ENCODE peak calls at places on chromosome 19, in six cellular contexts. U is endothelial cell of umbilical vein, O is A549, W is HepG2, A is K562, T is GM12878. G is an unnamed sample.

GRCh38 chr19:8367327-8368001 is 3.5 kb downstream of the ANGPTL4 start:
- DNase-seq in W (no peak), T (no peak), O (no peak), A (peak), U (peak), G (peak)

GRCh38 chr19:8877854-8878705 is 45.9 kb downstream of the MBD3L1 start:
- DNase-seq in O (no peak), U (no peak), T (no peak), A (peak), W (no peak), G (peak)

GRCh38 chr19:39160523-39160861 is 34.9 kb downstream of the PAK4 start:
- DNase-seq in A (no peak), W (no peak), O (no peak), T (no peak), U (peak), G (no peak)

GRCh38 chr19:22532388-22533310 is 101.5 kb upstream of the ZNF492 start:
- DNase-seq in T (no peak), A (no peak), O (no peak), W (no peak), U (no peak), G (peak)

GRCh38 chr19:41702208-41702651 is 6.2 kb upstream of the CEACAM5 start:
- DNase-seq in W (no peak), O (peak), U (no peak), A (no peak), T (no peak), G (no peak)

GRCh38 chr19:38685666-38686529 is 38.4 kb downstream of the ACTN4 start:
- DNase-seq in O (peak), A (no peak), U (peak), W (peak), T (no peak), G (no peak)

GRCh38 chr19:11767633-11768133 is 883 bp downstream of the ZNF441 start:
- DNase-seq in U (peak), O (no peak), A (peak), W (peak), T (peak), G (peak)

GRCh38 chr19:28966737-28967401 is 246.1 kb downstream of the UQCRFS1 start:
- DNase-seq in T (no peak), W (no peak), U (no peak), O (no peak), A (no peak), G (no peak)

GRCh38 chr19:49019242-49019932 is 2.5 kb upstream of the LHB start:
- DNase-seq in T (no peak), U (peak), A (peak), O (peak), W (peak), G (peak)

GRCh38 chr19:19493841-19494546 is 21.4 kb downstream of the TSSK6 start:
- DNase-seq in T (no peak), O (no peak), U (no peak), W (no peak), A (no peak), G (no peak)

GRCh38 chr19:35135389-35135909 is 590 bp upstream of the LGI4 start:
- DNase-seq in T (no peak), W (peak), A (peak), U (peak), O (peak), G (peak)

GRCh38 chr19:19463348-19464117 is 51.8 kb downstream of the TSSK6 start:
- DNase-seq in W (no peak), A (no peak), O (no peak), T (no peak), U (peak), G (no peak)

GRCh38 chr19:16902545-16902944 is 13.7 kb downstream of the F2RL3 start:
- DNase-seq in T (no peak), O (no peak), W (no peak), U (no peak), A (no peak), G (no peak)

GRCh38 chr19:1259873-1260748 is 9.0 kb upstream of the CIRBP start:
- DNase-seq in W (no peak), T (no peak), U (peak), O (no peak), A (no peak), G (no peak)

GRCh38 chr19:55813906-55814305 is 17.9 kb downstream of the NLRP11 start:
- DNase-seq in U (no peak), W (no peak), A (no peak), O (no peak), T (no peak), G (no peak)

GRCh38 chr19:5232798-5233505 is 107.7 kb downstream of the PTPRS start:
- DNase-seq in W (no peak), A (no peak), U (no peak), T (no peak), O (no peak), G (no peak)

GRCh38 chr19:52739576-52739975 is 4.7 kb upstream of the ZNF611 start:
- DNase-seq in O (no peak), U (no peak), T (no peak), W (no peak), A (peak), G (no peak)

GRCh38 chr19:57788114-57788692 is 18.7 kb downstream of the ZNF586 start:
- DNase-seq in O (no peak), U (no peak), W (no peak), T (no peak), A (no peak), G (no peak)

GRCh38 chr19:31338069-31338767 is 11.0 kb downstream of the TSHZ3 start:
- DNase-seq in O (peak), T (no peak), U (no peak), W (peak), A (peak), G (peak)

GRCh38 chr19:4688587-4688986 is 18.4 kb upstream of the MYDGF start:
- DNase-seq in O (no peak), T (no peak), A (no peak), U (no peak), W (no peak), G (no peak)

GRCh38 chr19:17794731-17795494 is at the start of gene B3GNT3:
- DNase-seq in U (no peak), T (no peak), W (peak), O (peak), A (peak), G (no peak)

GRCh38 chr19:17751103-17751911 is at the start of gene FCHO1:
- DNase-seq in W (peak), T (peak), A (peak), U (no peak), O (no peak), G (peak)

GRCh38 chr19:11230621-11231386 is 8.6 kb upstream of the ANGPTL8 start:
- DNase-seq in O (no peak), A (no peak), T (no peak), U (no peak), W (peak), G (no peak)

GRCh38 chr19:55443045-55443823 is at the start of gene SHISA7:
- DNase-seq in U (no peak), A (peak), W (no peak), O (no peak), T (no peak), G (peak)

GRCh38 chr19:45922281-45922680 is 7.7 kb upstream of the NANOS2 start:
- DNase-seq in A (no peak), O (peak), U (no peak), T (no peak), W (peak), G (peak)

GRCh38 chr19:4831351-4832340 is at the start of gene TICAM1:
- DNase-seq in O (peak), W (no peak), T (no peak), U (peak), A (peak), G (peak)

GRCh38 chr19:4816388-4817165 is 14.9 kb downstream of the TICAM1 start:
- DNase-seq in W (no peak), A (no peak), T (no peak), U (no peak), O (no peak), G (no peak)

GRCh38 chr19:7971553-7972520 is 28.4 kb upstream of the TIMM44 start:
- DNase-seq in O (no peak), U (no peak), T (no peak), W (no peak), A (no peak), G (no peak)

GRCh38 chr19:18437481-18438330 is at the start of gene ISYNA1:
- DNase-seq in W (peak), A (peak), T (no peak), U (peak), O (no peak), G (no peak)

GRCh38 chr19:23525265-23525862 is 130.1 kb upstream of the ZNF91 start:
- DNase-seq in O (no peak), A (no peak), T (no peak), U (no peak), W (peak), G (no peak)

DNA sequence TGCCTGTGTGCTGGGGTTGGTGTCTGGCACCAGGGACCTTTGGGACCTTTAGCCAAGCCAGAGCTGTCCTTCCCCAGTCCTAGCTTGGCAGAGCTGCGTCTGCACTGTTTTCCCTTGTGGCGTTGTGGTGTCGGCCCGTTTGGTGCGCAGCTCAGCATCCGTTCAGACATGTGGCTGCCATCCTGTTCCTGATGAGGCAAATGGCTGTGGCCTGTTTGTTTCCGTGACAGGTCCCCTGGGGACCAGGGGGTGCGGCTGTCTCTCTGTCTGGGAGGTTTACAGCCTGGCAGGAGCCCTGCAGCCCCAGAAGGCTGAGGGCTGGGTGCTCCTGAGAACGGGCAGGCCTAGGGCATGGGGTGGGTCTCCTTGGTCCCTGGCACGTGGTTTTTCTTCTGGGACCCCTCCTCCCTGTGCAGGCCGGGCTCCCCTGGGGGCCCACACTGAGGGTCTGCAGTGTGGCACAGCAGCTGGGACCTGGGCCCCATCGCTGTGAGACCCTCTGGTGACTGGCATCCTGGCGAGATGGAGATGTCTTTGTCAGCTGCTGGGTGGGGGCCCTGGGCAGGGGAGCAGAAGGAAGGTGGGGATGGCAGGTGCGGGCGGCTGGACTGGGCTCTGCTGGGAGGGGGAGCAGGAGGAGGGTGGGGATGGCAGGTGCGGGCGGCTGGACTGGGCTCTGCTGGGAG is 4.0 kb downstream of the SPPL2B start:
- DNase-seq in A (no peak), W (no peak), U (no peak), T (peak), O (no peak), G (peak)
- TF ChIP-seq MYC in A (no peak), W (no peak), U (no peak), T (peak), O (no peak), G (peak)

GRCh38 chr19:53867225-53868090 is at the start of gene MYADM:
- DNase-seq in O (peak), U (peak), W (peak), A (peak), T (peak), G (peak)

GRCh38 chr19:53870485-53870844 is 2.8 kb downstream of the MYADM start:
- DNase-seq in U (no peak), O (no peak), A (no peak), W (no peak), T (no peak), G (peak)

GRCh38 chr19:53868892-53869804 is 1.5 kb downstream of the MYADM start:
- DNase-seq in W (peak), T (no peak), A (peak), O (peak), U (peak), G (peak)

GRCh38 chr19:53865918-53866696 is 1.6 kb upstream of the MYADM start:
- DNase-seq in U (peak), T (no peak), W (peak), O (peak), A (peak), G (peak)

GRCh38 chr19:53868091-53868891 is 608 bp downstream of the MYADM start:
- DNase-seq in O (peak), W (peak), A (peak), U (peak), T (no peak), G (peak)
- TF ChIP-seq MYC in O (no peak), W (peak), A (no peak), U (no peak), T (no peak), G (no peak)

GRCh38 chr19:33240181-33240771 is 14.6 kb upstream of the SLC7A10 start:
- DNase-seq in O (no peak), A (no peak), T (no peak), U (no peak), W (no peak), G (no peak)
- TF ChIP-seq MYC in O (no peak), A (no peak), T (no peak), U (no peak), W (no peak), G (no peak)

GRCh38 chr19:47756953-47757608 is 11.7 kb downstream of the NOP53 start:
- DNase-seq in O (no peak), A (no peak), T (no peak), U (no peak), W (no peak), G (peak)

GRCh38 chr19:47758433-47758784 is 13.1 kb downstream of the NOP53 start:
- DNase-seq in O (no peak), U (no peak), W (no peak), T (no peak), A (no peak), G (peak)

GRCh38 chr19:47755762-47756626 is 10.6 kb downstream of the NOP53 start:
- DNase-seq in U (no peak), A (no peak), T (no peak), W (no peak), O (no peak), G (peak)

GRCh38 chr19:47756627-47756929 is 11.2 kb downstream of the NOP53 start:
- DNase-seq in T (no peak), W (no peak), O (no peak), A (no peak), U (no peak), G (no peak)

GRCh38 chr19:47757617-47758432 is 12.5 kb downstream of the NOP53 start:
- DNase-seq in A (no peak), U (no peak), W (peak), O (no peak), T (no peak), G (peak)
- TF ChIP-seq MYC in A (no peak), U (no peak), W (no peak), O (no peak), T (no peak), G (no peak)

GRCh38 chr19:40314646-40315045 is 29.5 kb upstream of the AKT2 start:
- DNase-seq in A (no peak), O (no peak), U (no peak), W (no peak), T (no peak), G (peak)
- TF ChIP-seq MYC in A (no peak), O (no peak), U (no peak), W (no peak), T (no peak), G (no peak)

GRCh38 chr19:50697414-50698124 is 22.0 kb downstream of the SHANK1 start:
- DNase-seq in W (no peak), T (no peak), A (no peak), U (no peak), O (no peak), G (no peak)

GRCh38 chr19:50696065-50696425 is 23.6 kb downstream of the SHANK1 start:
- DNase-seq in U (no peak), W (no peak), A (no peak), O (no peak), T (no peak), G (no peak)

GRCh38 chr19:50693064-50693975 is 26.3 kb downstream of the SHANK1 start:
- DNase-seq in W (no peak), T (no peak), U (no peak), A (no peak), O (no peak), G (no peak)

GRCh38 chr19:50695251-50696064 is 24.1 kb downstream of the SHANK1 start:
- DNase-seq in O (no peak), T (no peak), U (no peak), W (no peak), A (peak), G (peak)

DNA sequence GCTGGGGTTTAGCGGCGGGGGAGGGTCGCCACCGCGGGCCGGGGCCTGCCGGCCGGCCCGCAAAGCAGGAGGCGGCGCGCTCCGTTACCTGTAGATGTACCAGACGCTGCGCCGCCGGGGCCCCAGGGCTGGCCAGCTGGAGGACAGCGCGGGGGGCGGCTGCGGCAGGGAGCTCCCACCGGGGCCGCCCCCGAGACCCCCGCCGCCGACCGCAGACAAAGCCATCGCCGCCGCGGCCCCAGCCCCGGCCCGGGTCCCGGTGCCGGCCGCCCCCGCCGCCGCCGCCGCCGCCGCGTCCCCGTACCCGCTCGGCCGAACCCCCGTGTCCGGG is 24.8 kb downstream of the SHANK1 start:
- DNase-seq in W (no peak), T (no peak), U (no peak), A (no peak), O (no peak), G (no peak)
- TF ChIP-seq MYC in W (no peak), T (no peak), U (no peak), A (no peak), O (no peak), G (no peak)

GRCh38 chr19:15125232-15126067 is 18.2 kb downstream of the SYDE1 start:
- DNase-seq in O (peak), U (peak), T (peak), A (peak), W (peak), G (peak)

GRCh38 chr19:15124572-15125231 is 17.5 kb downstream of the SYDE1 start:
- DNase-seq in A (peak), U (no peak), W (peak), T (no peak), O (no peak), G (peak)

GRCh38 chr19:15126511-15126910 is 19.3 kb downstream of the SYDE1 start:
- DNase-seq in U (no peak), T (no peak), W (no peak), O (no peak), A (no peak), G (no peak)

GRCh38 chr19:15128162-15128770 is 21.1 kb downstream of the SYDE1 start:
- DNase-seq in T (no peak), U (no peak), A (no peak), W (no peak), O (no peak), G (no peak)

GRCh38 chr19:15129856-15130580 is 22.8 kb downstream of the SYDE1 start:
- DNase-seq in U (no peak), T (no peak), W (no peak), O (no peak), A (no peak), G (no peak)
- TF ChIP-seq MYC in U (no peak), T (no peak), W (no peak), O (no peak), A (no peak), G (no peak)

G was measured in NB4.